ENCODE peak calls at places on chromosome 4, in four cellular contexts. M is type B pancreatic cell, X is H9, H is tibial nerve. B is an unnamed sample.

GRCh38 chr4:41154814-41155177 is 59.5 kb downstream of the APBB2 start:
- DNase-seq in M (no peak), X (no peak), H (no peak), B (no peak)

GRCh38 chr4:74258949-74259348 is 49.3 kb upstream of the EPGN start:
- DNase-seq in M (no peak), X (no peak), H (no peak), B (no peak)

GRCh38 chr4:145546556-145546955 is 64.9 kb downstream of the SMAD1 start:
- DNase-seq in M (no peak), X (no peak), H (no peak), B (no peak)

GRCh38 chr4:151324449-151325319 is 721 bp downstream of the SH3D19 start:
- DNase-seq in M (no peak), X (peak), H (no peak), B (peak)

GRCh38 chr4:154626793-154627484 is 14.5 kb upstream of the FGG start:
- DNase-seq in M (peak), X (peak), H (no peak), B (peak)

GRCh38 chr4:181819951-181820350 is 423.3 kb upstream of the TENM3 start:
- DNase-seq in M (no peak), X (no peak), H (no peak), B (no peak)

GRCh38 chr4:136355970-136356369 is 1176.3 kb downstream of the PCDH18 start:
- DNase-seq in M (no peak), X (peak), H (no peak), B (no peak)

GRCh38 chr4:106809083-106809482 is 227.0 kb downstream of the DKK2 start:
- DNase-seq in M (no peak), X (no peak), H (no peak), B (no peak)

GRCh38 chr4:80587861-80588385 is 252.4 kb downstream of the CFAP299 start:
- DNase-seq in M (no peak), X (no peak), H (no peak), B (no peak)

GRCh38 chr4:42234817-42235216 is 82.4 kb upstream of the BEND4 start:
- DNase-seq in M (no peak), X (peak), H (no peak), B (no peak)

GRCh38 chr4:61445374-61446063 is 245.4 kb downstream of the ADGRL3 start:
- DNase-seq in M (no peak), X (no peak), H (no peak), B (no peak)

GRCh38 chr4:84035568-84035967 is 463.5 kb downstream of the NKX6-1 start:
- DNase-seq in M (no peak), X (no peak), H (no peak), B (no peak)

GRCh38 chr4:53861856-53862610 is 202.4 kb downstream of the CHIC2 start:
- DNase-seq in M (no peak), X (no peak), H (peak), B (no peak)

DNA sequence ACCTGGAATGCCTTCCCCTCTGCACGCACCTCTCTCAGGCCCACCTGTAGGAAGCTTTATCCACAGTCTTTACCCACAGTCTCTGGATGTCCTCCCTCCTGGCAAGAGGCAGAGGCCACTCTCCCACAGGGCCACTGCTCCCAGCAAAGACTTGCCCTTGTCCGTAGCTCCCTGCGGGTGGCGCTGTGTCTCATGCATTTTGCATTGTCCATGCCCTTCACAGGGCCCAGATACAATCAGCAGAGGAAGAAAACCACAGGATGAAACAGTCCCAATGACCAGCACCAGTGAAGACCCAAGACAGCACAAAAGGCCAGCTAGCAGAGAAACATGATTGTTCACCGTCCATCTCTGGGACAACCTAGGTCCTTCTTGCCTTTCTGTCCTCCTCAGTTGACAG is 2.1 kb upstream of the NSG1 start:
- DNase-seq in M (no peak), X (peak), H (no peak), B (peak)
- TF ChIP-seq CTCF in M (peak), X (peak), H (no peak), B (peak)

DNA sequence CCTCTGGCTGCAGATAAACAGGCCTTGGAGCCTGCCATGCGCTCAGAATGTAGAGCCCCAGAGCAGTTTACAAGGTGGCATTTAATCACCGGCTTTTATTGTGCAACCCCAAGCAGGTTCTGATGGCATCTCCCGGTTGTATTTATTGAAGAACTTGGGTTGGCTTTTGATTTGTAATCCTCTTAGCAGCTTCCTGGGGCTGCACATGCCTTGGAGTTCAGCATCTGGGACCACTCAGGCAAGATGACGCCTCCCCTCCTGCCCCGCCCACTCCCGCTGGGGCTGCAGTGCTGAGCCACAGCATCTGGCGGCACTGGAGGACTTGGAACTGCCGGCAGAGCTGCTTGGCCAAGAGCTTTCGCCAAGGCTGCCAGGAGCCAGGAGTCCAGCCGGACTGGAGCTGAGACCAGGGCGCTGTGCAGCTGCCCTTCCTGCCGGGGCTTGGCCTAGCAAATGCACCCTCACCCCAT is 5.3 kb downstream of the HTRA3 start:
- DNase-seq in M (peak), X (no peak), H (peak), B (peak)
- TF ChIP-seq CTCF in M (no peak), X (no peak), H (no peak), B (no peak)

GRCh38 chr4:26132858-26133257 is 188.0 kb upstream of the RBPJ start:
- DNase-seq in M (no peak), X (peak), H (no peak), B (no peak)
- TF ChIP-seq CTCF in M (no peak), X (peak), H (no peak), B (no peak)

DNA sequence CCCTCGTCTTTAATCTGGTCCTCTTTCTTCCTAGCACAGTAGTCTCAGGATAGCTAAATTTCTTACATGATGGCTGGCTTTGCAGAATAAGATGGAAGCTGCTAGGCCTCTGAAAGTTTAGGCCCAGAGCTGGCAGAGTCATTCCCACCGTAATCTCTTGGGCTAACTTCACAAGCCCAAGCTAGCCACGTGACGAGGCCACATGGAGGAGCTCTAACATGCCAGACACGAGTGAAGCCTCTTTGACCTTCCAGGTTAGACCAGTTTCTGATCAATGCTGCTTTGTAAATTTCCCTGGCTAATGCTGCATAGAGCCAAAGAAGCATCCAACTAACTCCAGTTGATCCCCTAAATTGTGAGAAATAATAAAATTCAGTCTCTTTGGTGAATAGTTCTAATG is 9.5 kb upstream of the CENPE start:
- DNase-seq in M (no peak), X (peak), H (no peak), B (no peak)
- TF ChIP-seq CTCF in M (no peak), X (peak), H (no peak), B (no peak)

DNA sequence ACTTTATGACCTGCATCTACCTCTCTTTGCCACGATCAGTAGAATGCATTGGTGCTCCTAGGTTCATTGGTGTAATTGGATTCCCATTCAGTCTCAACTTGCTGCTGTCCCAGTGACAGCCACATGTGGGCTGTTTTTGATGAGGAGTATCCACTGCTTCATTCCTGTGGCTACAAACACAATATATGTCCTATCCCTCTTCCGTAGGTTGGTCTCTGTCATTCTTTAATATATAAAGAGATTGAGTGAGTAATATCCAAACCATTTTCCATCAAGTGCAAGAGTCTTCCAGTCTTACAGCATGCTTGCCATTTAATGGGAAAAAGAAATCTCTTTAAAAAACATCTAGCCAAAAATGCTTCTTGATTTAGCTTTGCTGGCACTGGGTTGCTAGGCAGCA is 244.0 kb downstream of the ARHGAP10 start:
- DNase-seq in M (no peak), X (no peak), H (no peak), B (no peak)
- TF ChIP-seq CTCF in M (no peak), X (no peak), H (no peak), B (no peak)

DNA sequence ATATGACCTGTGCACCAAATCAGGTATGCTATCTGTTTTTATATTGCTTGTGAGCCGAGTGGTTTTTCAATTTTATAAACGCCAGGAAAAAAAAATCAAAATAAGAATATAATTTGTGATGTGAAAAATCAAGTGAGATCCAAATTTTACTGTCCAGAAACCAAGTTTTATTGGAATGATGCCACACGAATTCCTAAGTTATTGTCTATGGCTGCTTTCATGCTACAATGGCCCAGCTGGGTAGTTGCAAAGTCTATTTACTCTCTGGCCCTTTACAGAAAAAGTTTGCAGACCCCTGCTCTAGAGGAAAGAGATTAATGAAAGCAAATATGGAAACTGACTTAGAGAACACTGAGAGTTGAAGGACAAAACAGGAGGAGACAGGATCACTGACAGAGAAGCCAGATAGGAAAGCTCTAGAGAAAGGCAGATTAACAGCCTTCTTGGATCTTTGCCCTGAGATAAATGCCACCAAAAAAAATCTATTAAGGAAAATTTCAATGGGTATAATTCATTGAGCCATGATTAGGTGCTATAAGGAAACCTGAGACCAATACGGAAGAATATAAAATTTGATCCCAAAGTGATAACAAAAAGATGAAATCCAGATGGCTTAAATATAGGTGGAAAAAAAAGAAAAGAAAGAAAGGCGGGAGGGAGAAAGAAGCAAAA is 29.8 kb downstream of the PRSS12 start:
- DNase-seq in M (no peak), X (no peak), H (no peak), B (no peak)
- TF ChIP-seq CTCF in M (no peak), X (no peak), H (no peak), B (no peak)